ENCODE peak calls at places on chromosomes 13 and 19, in six cellular contexts. T is aorta, D is A172, C is iPS-NIHi11, Q is NCI-H510A, O is stomach. W is an unnamed sample.

GRCh38 chr19:18464646-18465045 is 26.7 kb upstream of the ISYNA1 start:
- DNase-seq in C (no peak), O (peak; percentile 80), T (peak; percentile 86), D (peak; percentile 95), Q (peak; percentile 86), W (no peak)

GRCh38 chr19:1060689-1061088 is 6.3 kb upstream of the ARHGAP45 start:
- DNase-seq in O (no peak), Q (no peak), T (no peak), C (no peak), D (no peak), W (no peak)

GRCh38 chr13:99323488-99323887 is 16.3 kb upstream of the GPR183 start:
- DNase-seq in Q (no peak), D (peak; percentile 51), T (no peak), O (no peak), C (no peak), W (peak; percentile 50)

GRCh38 chr19:10166046-10166445 is 28.7 kb downstream of the DNMT1 start:
- DNase-seq in C (no peak), Q (no peak), D (no peak), O (no peak), T (no peak), W (no peak)

GRCh38 chr19:22603518-22604440 is 30.3 kb upstream of the ZNF492 start:
- DNase-seq in T (no peak), O (no peak), Q (no peak), D (no peak), C (no peak), W (no peak)

GRCh38 chr19:35269425-35270117 is 809 bp downstream of the USF2 start:
- DNase-seq in Q (peak; percentile 72), T (peak; percentile 93), C (peak; percentile 94), O (peak; percentile 90), D (peak; percentile 57), W (peak; percentile 80)

GRCh38 chr19:12701596-12702282 is 5.3 kb upstream of the FBXW9 start:
- DNase-seq in T (no peak), D (no peak), Q (no peak), C (no peak), O (no peak), W (no peak)

GRCh38 chr19:56838930-56839664 is 1.4 kb downstream of the PEG3 start:
- DNase-seq in Q (no peak), D (no peak), C (no peak), T (peak; percentile 96), O (peak; percentile 69), W (no peak)

GRCh38 chr13:21657538-21657937 is 13.3 kb upstream of the FGF9 start:
- DNase-seq in O (no peak), Q (no peak), C (no peak), T (no peak), D (peak; percentile 66), W (peak; percentile 14)

W was measured in RCC 7860.